ENCODE peak calls at places on chromosomes 12 and 14, in nine cellular contexts. One of them, this sample, is unnamed.

GRCh38 chr14:104998801-104999200 is 13.2 kb downstream of the CLBA1 start:
- DNase-seq in astrocyte: no peak
- DNase-seq in SW 1271: no peak
- DNase-seq in AG20443: no peak
- DNase-seq in activated CD8-positive, alpha-beta memory T cell treated with anti-CD3 and anti-CD28 coated beads for 4 hours: no peak
- DNase-seq in HT-29: no peak
- DNase-seq in GM06990: no peak
- DNase-seq in T47D: no peak
- DNase-seq in NCI-H510A treated with DMSO at 0.1 percent for 48 hours: peak
- DNase-seq in this sample: no peak

GRCh38 chr12:132614861-132615578 is 3.6 kb upstream of the P2RX2 start:
- DNase-seq in astrocyte: peak
- DNase-seq in SW 1271: peak
- DNase-seq in AG20443: peak
- DNase-seq in activated CD8-positive, alpha-beta memory T cell treated with anti-CD3 and anti-CD28 coated beads for 4 hours: peak
- DNase-seq in HT-29: peak
- DNase-seq in GM06990: no peak
- DNase-seq in T47D: peak
- DNase-seq in NCI-H510A treated with DMSO at 0.1 percent for 48 hours: peak
- DNase-seq in this sample: peak

GRCh38 chr12:100741084-100741711 is 53.4 kb upstream of the ANO4 start:
- DNase-seq in astrocyte: no peak
- DNase-seq in SW 1271: peak
- DNase-seq in AG20443: peak
- DNase-seq in activated CD8-positive, alpha-beta memory T cell treated with anti-CD3 and anti-CD28 coated beads for 4 hours: no peak
- DNase-seq in HT-29: peak
- DNase-seq in GM06990: no peak
- DNase-seq in T47D: no peak
- DNase-seq in NCI-H510A treated with DMSO at 0.1 percent for 48 hours: peak
- DNase-seq in this sample: no peak

GRCh38 chr12:6643569-6644256 is 3.5 kb downstream of the ACRBP start:
- DNase-seq in astrocyte: no peak
- DNase-seq in SW 1271: no peak
- DNase-seq in AG20443: no peak
- DNase-seq in activated CD8-positive, alpha-beta memory T cell treated with anti-CD3 and anti-CD28 coated beads for 4 hours: no peak
- DNase-seq in HT-29: no peak
- DNase-seq in GM06990: peak
- DNase-seq in T47D: no peak
- DNase-seq in NCI-H510A treated with DMSO at 0.1 percent for 48 hours: no peak
- DNase-seq in this sample: no peak

GRCh38 chr12:96103067-96103650 is 67.8 kb upstream of the LTA4H start:
- DNase-seq in astrocyte: no peak
- DNase-seq in SW 1271: no peak
- DNase-seq in AG20443: no peak
- DNase-seq in activated CD8-positive, alpha-beta memory T cell treated with anti-CD3 and anti-CD28 coated beads for 4 hours: no peak
- DNase-seq in HT-29: no peak
- DNase-seq in GM06990: no peak
- DNase-seq in T47D: no peak
- DNase-seq in NCI-H510A treated with DMSO at 0.1 percent for 48 hours: no peak
- DNase-seq in this sample: no peak

GRCh38 chr14:74502236-74503019 is 8.9 kb downstream of the ISCA2 start:
- DNase-seq in astrocyte: no peak
- DNase-seq in SW 1271: peak
- DNase-seq in AG20443: no peak
- DNase-seq in activated CD8-positive, alpha-beta memory T cell treated with anti-CD3 and anti-CD28 coated beads for 4 hours: no peak
- DNase-seq in HT-29: peak
- DNase-seq in GM06990: no peak
- DNase-seq in T47D: peak
- DNase-seq in NCI-H510A treated with DMSO at 0.1 percent for 48 hours: peak
- DNase-seq in this sample: no peak

GRCh38 chr12:96465896-96466295 is 23.5 kb upstream of the CFAP54 start:
- DNase-seq in astrocyte: no peak
- DNase-seq in SW 1271: no peak
- DNase-seq in AG20443: no peak
- DNase-seq in activated CD8-positive, alpha-beta memory T cell treated with anti-CD3 and anti-CD28 coated beads for 4 hours: no peak
- DNase-seq in HT-29: no peak
- DNase-seq in GM06990: no peak
- DNase-seq in T47D: no peak
- DNase-seq in NCI-H510A treated with DMSO at 0.1 percent for 48 hours: no peak
- DNase-seq in this sample: no peak

GRCh38 chr12:101019667-101020066 is 190.4 kb downstream of the SLC5A8 start:
- DNase-seq in astrocyte: no peak
- DNase-seq in SW 1271: no peak
- DNase-seq in AG20443: no peak
- DNase-seq in activated CD8-positive, alpha-beta memory T cell treated with anti-CD3 and anti-CD28 coated beads for 4 hours: no peak
- DNase-seq in HT-29: no peak
- DNase-seq in GM06990: no peak
- DNase-seq in T47D: no peak
- DNase-seq in NCI-H510A treated with DMSO at 0.1 percent for 48 hours: no peak
- DNase-seq in this sample: no peak

GRCh38 chr12:90909069-90909676 is 45.8 kb downstream of the CCER1 start:
- DNase-seq in astrocyte: peak
- DNase-seq in SW 1271: peak
- DNase-seq in AG20443: peak
- DNase-seq in activated CD8-positive, alpha-beta memory T cell treated with anti-CD3 and anti-CD28 coated beads for 4 hours: no peak
- DNase-seq in HT-29: peak
- DNase-seq in GM06990: no peak
- DNase-seq in T47D: peak
- DNase-seq in NCI-H510A treated with DMSO at 0.1 percent for 48 hours: peak
- DNase-seq in this sample: no peak

GRCh38 chr14:95946867-95947266 is 70.2 kb downstream of the TUNAR start:
- DNase-seq in astrocyte: no peak
- DNase-seq in SW 1271: no peak
- DNase-seq in AG20443: no peak
- DNase-seq in activated CD8-positive, alpha-beta memory T cell treated with anti-CD3 and anti-CD28 coated beads for 4 hours: no peak
- DNase-seq in HT-29: no peak
- DNase-seq in GM06990: no peak
- DNase-seq in T47D: no peak
- DNase-seq in NCI-H510A treated with DMSO at 0.1 percent for 48 hours: no peak
- DNase-seq in this sample: no peak

GRCh38 chr14:77242752-77243151 is 28.3 kb downstream of the NGB start:
- DNase-seq in astrocyte: no peak
- DNase-seq in SW 1271: no peak
- DNase-seq in AG20443: no peak
- DNase-seq in activated CD8-positive, alpha-beta memory T cell treated with anti-CD3 and anti-CD28 coated beads for 4 hours: no peak
- DNase-seq in HT-29: no peak
- DNase-seq in GM06990: no peak
- DNase-seq in T47D: no peak
- DNase-seq in NCI-H510A treated with DMSO at 0.1 percent for 48 hours: no peak
- DNase-seq in this sample: no peak

GRCh38 chr14:64208261-64208660 is 85.9 kb downstream of the ESR2 start:
- DNase-seq in astrocyte: no peak
- DNase-seq in SW 1271: no peak
- DNase-seq in AG20443: no peak
- DNase-seq in activated CD8-positive, alpha-beta memory T cell treated with anti-CD3 and anti-CD28 coated beads for 4 hours: no peak
- DNase-seq in HT-29: no peak
- DNase-seq in GM06990: no peak
- DNase-seq in T47D: no peak
- DNase-seq in NCI-H510A treated with DMSO at 0.1 percent for 48 hours: no peak
- DNase-seq in this sample: no peak

GRCh38 chr12:114799574-114800487 is 115.9 kb upstream of the TBX3 start:
- DNase-seq in astrocyte: no peak
- DNase-seq in SW 1271: no peak
- DNase-seq in AG20443: peak
- DNase-seq in activated CD8-positive, alpha-beta memory T cell treated with anti-CD3 and anti-CD28 coated beads for 4 hours: no peak
- DNase-seq in HT-29: peak
- DNase-seq in GM06990: no peak
- DNase-seq in T47D: no peak
- DNase-seq in NCI-H510A treated with DMSO at 0.1 percent for 48 hours: peak
- DNase-seq in this sample: no peak

GRCh38 chr14:29842228-29842627 is 85.4 kb downstream of the PRKD1 start:
- DNase-seq in astrocyte: no peak
- DNase-seq in SW 1271: no peak
- DNase-seq in AG20443: no peak
- DNase-seq in activated CD8-positive, alpha-beta memory T cell treated with anti-CD3 and anti-CD28 coated beads for 4 hours: no peak
- DNase-seq in HT-29: no peak
- DNase-seq in GM06990: no peak
- DNase-seq in T47D: no peak
- DNase-seq in NCI-H510A treated with DMSO at 0.1 percent for 48 hours: no peak
- DNase-seq in this sample: no peak

GRCh38 chr12:75635606-75636444 is 124.4 kb upstream of the KRR1 start:
- DNase-seq in astrocyte: peak
- DNase-seq in SW 1271: peak
- DNase-seq in AG20443: peak
- DNase-seq in activated CD8-positive, alpha-beta memory T cell treated with anti-CD3 and anti-CD28 coated beads for 4 hours: no peak
- DNase-seq in HT-29: peak
- DNase-seq in GM06990: no peak
- DNase-seq in T47D: no peak
- DNase-seq in NCI-H510A treated with DMSO at 0.1 percent for 48 hours: peak
- DNase-seq in this sample: no peak

GRCh38 chr12:111759276-111759675 is 7.5 kb upstream of the ALDH2 start:
- DNase-seq in astrocyte: no peak
- DNase-seq in SW 1271: no peak
- DNase-seq in AG20443: no peak
- DNase-seq in activated CD8-positive, alpha-beta memory T cell treated with anti-CD3 and anti-CD28 coated beads for 4 hours: no peak
- DNase-seq in HT-29: no peak
- DNase-seq in GM06990: no peak
- DNase-seq in T47D: no peak
- DNase-seq in NCI-H510A treated with DMSO at 0.1 percent for 48 hours: no peak
- DNase-seq in this sample: no peak

GRCh38 chr12:42299392-42300308 is 26.2 kb downstream of the ZCRB1 start:
- DNase-seq in astrocyte: peak
- DNase-seq in SW 1271: no peak
- DNase-seq in AG20443: no peak
- DNase-seq in activated CD8-positive, alpha-beta memory T cell treated with anti-CD3 and anti-CD28 coated beads for 4 hours: peak
- DNase-seq in HT-29: no peak
- DNase-seq in GM06990: peak
- DNase-seq in T47D: no peak
- DNase-seq in NCI-H510A treated with DMSO at 0.1 percent for 48 hours: no peak
- DNase-seq in this sample: peak